ENCODE peak calls at places on chromosome 19, in nine cellular contexts. U is CD8-positive, alpha-beta memory T cell; C is testis; E is RPMI8226; T is spleen; A is foreskin fibroblast; D is PC-9; G is T-helper 1 cell; M is GOT3. K is an unnamed sample.

GRCh38 chr19:29323046-29323971 is 110.4 kb upstream of the UQCRFS1 start:
- DNase-seq in U (no peak), C (no peak), E (no peak), T (no peak), A (no peak), D (no peak), G (no peak), M (no peak), K (no peak)

GRCh38 chr19:16849168-16849567 is 20.0 kb downstream of the SIN3B start:
- DNase-seq in U (no peak), C (no peak), E (no peak), T (no peak), A (peak; percentile 82), D (no peak), G (no peak), M (no peak), K (no peak)

GRCh38 chr19:46489445-46490272 is 6.0 kb downstream of the PNMA8B start:
- DNase-seq in U (no peak), C (peak; percentile 85), E (no peak), T (peak; percentile 78), A (peak; percentile 70), D (no peak), G (no peak), M (no peak), K (no peak)

GRCh38 chr19:51687791-51688664 is 5.1 kb upstream of the SPACA6 start:
- DNase-seq in U (no peak), C (peak; percentile 59), E (no peak), T (peak; percentile 77), A (peak; percentile 82), D (peak; percentile 71), G (no peak), M (no peak), K (no peak)

GRCh38 chr19:50817941-50818858 is 5.4 kb downstream of the KLK1 start:
- DNase-seq in U (no peak), C (peak; percentile 55), E (peak; percentile 93), T (peak; percentile 88), A (peak; percentile 72), D (peak; percentile 50), G (no peak), M (no peak), K (no peak)

GRCh38 chr19:2317756-2318155 is 9.8 kb upstream of the LINGO3 start:
- DNase-seq in U (no peak), C (no peak), E (no peak), T (no peak), A (no peak), D (no peak), G (no peak), M (no peak), K (no peak)

GRCh38 chr19:16316506-16316882 is 8.1 kb upstream of the KLF2 start:
- DNase-seq in U (no peak), C (peak; percentile 42), E (no peak), T (no peak), A (no peak), D (no peak), G (no peak), M (no peak), K (no peak)

GRCh38 chr19:33208371-33208770 is 14.2 kb downstream of the LRP3 start:
- DNase-seq in U (no peak), C (no peak), E (no peak), T (no peak), A (peak; percentile 30), D (no peak), G (no peak), M (no peak), K (no peak)

GRCh38 chr19:38674388-38675133 is 27.1 kb downstream of the ACTN4 start:
- DNase-seq in U (no peak), C (no peak), E (no peak), T (no peak), A (peak; percentile 51), D (no peak), G (no peak), M (no peak), K (no peak)

GRCh38 chr19:4647676-4648644 is 8.6 kb downstream of the TNFAIP8L1 start:
- DNase-seq in U (no peak), C (peak; percentile 30), E (no peak), T (peak; percentile 86), A (no peak), D (no peak), G (no peak), M (no peak), K (no peak)

GRCh38 chr19:58095328-58095727 is 2.7 kb downstream of the ZSCAN18 start:
- DNase-seq in U (no peak), C (no peak), E (no peak), T (no peak), A (no peak), D (no peak), G (no peak), M (no peak), K (no peak)

GRCh38 chr19:1618157-1619093 is 13.2 kb upstream of the UQCR11 start:
- DNase-seq in U (no peak), C (peak; percentile 36), E (peak; percentile 53), T (no peak), A (peak; percentile 52), D (peak; percentile 46), G (no peak), M (no peak), K (no peak)

GRCh38 chr19:58387338-58388174 is 487 bp downstream of the RPS5 start:
- DNase-seq in U (no peak), C (no peak), E (peak; percentile 26), T (peak; percentile 56), A (no peak), D (no peak), G (no peak), M (no peak), K (no peak)